ENCODE peak calls at places on chromosomes 12 and 14, in five cellular contexts. H, Y, G, C and S are unnamed samples.

GRCh38 chr12:3275171-3276041 is 198.2 kb downstream of the TSPAN9 start:
- DNase-seq in G (peak; percentile 81), C (peak; percentile 80), H (peak; percentile 17), Y (peak; percentile 63), S (peak; percentile 61)

GRCh38 chr12:15962760-15963159 is 51.6 kb downstream of the DERA start:
- DNase-seq in C (peak; percentile 47), Y (peak; percentile 36), H (no peak), G (no peak), S (no peak)

GRCh38 chr14:90715993-90716392 is 100.2 kb downstream of the TTC7B start:
- DNase-seq in G (no peak), Y (no peak), C (no peak), H (no peak), S (no peak)

GRCh38 chr12:109529618-109530300 is 43.5 kb downstream of the MMAB start:
- DNase-seq in Y (no peak), C (no peak), G (no peak), H (no peak), S (no peak)

GRCh38 chr12:29733060-29733459 is 50.7 kb downstream of the TMTC1 start:
- DNase-seq in G (no peak), C (peak; percentile 58), H (no peak), Y (peak; percentile 75), S (no peak)

GRCh38 chr14:90613446-90613845 is 202.8 kb downstream of the TTC7B start:
- DNase-seq in H (no peak), Y (no peak), C (no peak), G (no peak), S (no peak)

GRCh38 chr12:132561784-132562156 is 48.6 kb downstream of the LRCOL1 start:
- DNase-seq in H (no peak), Y (no peak), C (no peak), G (peak; percentile 47), S (no peak)

GRCh38 chr14:59181804-59182203 is 6.7 kb upstream of the DAAM1 start:
- DNase-seq in C (no peak), H (no peak), Y (no peak), G (no peak), S (no peak)

GRCh38 chr14:103819503-103820307 is 27.7 kb downstream of the PPP1R13B start:
- DNase-seq in C (peak; percentile 36), Y (peak; percentile 10), H (no peak), G (peak; percentile 36), S (no peak)

GRCh38 chr14:29926701-29927595 is 699 bp downstream of the PRKD1 start:
- DNase-seq in H (no peak), C (peak; percentile 49), Y (peak; percentile 47), G (peak; percentile 55), S (peak; percentile 3)

GRCh38 chr12:79935624-79936040 is 735 bp upstream of the PPP1R12A start:
- DNase-seq in H (no peak), C (no peak), Y (no peak), G (no peak), S (no peak)

GRCh38 chr14:77212933-77213656 is 31.5 kb downstream of the TMEM63C start:
- DNase-seq in H (no peak), Y (peak; percentile 48), C (peak; percentile 29), G (peak; percentile 77), S (peak; percentile 3)

GRCh38 chr14:35959835-35960234 is 133.7 kb downstream of the BRMS1L start:
- DNase-seq in Y (no peak), H (no peak), C (peak; percentile 1), G (no peak), S (no peak)

GRCh38 chr12:13000935-13001724 is 1.1 kb upstream of the HEBP1 start:
- DNase-seq in Y (peak; percentile 59), G (peak; percentile 70), H (no peak), C (peak; percentile 58), S (no peak)

GRCh38 chr12:46131729-46132128 is 137.1 kb downstream of the SLC38A1 start:
- DNase-seq in H (no peak), C (peak; percentile 8), G (no peak), Y (no peak), S (no peak)

GRCh38 chr12:127125607-127126259 is 1141.2 kb upstream of the TMEM132C start:
- DNase-seq in Y (peak; percentile 76), G (no peak), C (peak; percentile 99), H (no peak), S (peak; percentile 92)

GRCh38 chr12:55965941-55966407 is at the start of gene PMEL:
- DNase-seq in G (no peak), H (no peak), C (no peak), Y (peak; percentile 10), S (no peak)

GRCh38 chr12:70214972-70215617 is 28.1 kb upstream of the CNOT2 start:
- DNase-seq in C (no peak), H (no peak), Y (no peak), G (no peak), S (no peak)

GRCh38 chr12:132056959-132057358 is 87.2 kb downstream of the DDX51 start:
- DNase-seq in H (no peak), Y (no peak), G (no peak), C (no peak), S (no peak)

GRCh38 chr14:97977711-97978261 is 1180.6 kb downstream of the VRK1 start:
- DNase-seq in H (peak; percentile 61), Y (no peak), C (no peak), G (peak; percentile 86), S (no peak)

GRCh38 chr12:101064721-101065120 is 145.3 kb downstream of the SLC5A8 start:
- DNase-seq in H (no peak), Y (no peak), C (no peak), G (no peak), S (no peak)

GRCh38 chr14:34982421-34983147 is at the start of gene SRP54:
- DNase-seq in C (peak; percentile 98), Y (peak; percentile 98), H (peak; percentile 100), G (peak; percentile 99), S (peak; percentile 96)

GRCh38 chr12:3533703-3534386 is 42.8 kb downstream of the PRMT8 start:
- DNase-seq in H (no peak), Y (peak; percentile 10), G (no peak), C (peak; percentile 33), S (peak; percentile 7)

GRCh38 chr14:44027397-44027796 is 479.7 kb downstream of the FSCB start:
- DNase-seq in G (no peak), H (no peak), C (no peak), Y (no peak), S (no peak)

GRCh38 chr14:104244221-104245011 is 106.0 kb downstream of the KIF26A start:
- DNase-seq in C (no peak), H (no peak), G (no peak), Y (no peak), S (no peak)

GRCh38 chr12:111340231-111340630 is 28.7 kb downstream of the PHETA1 start:
- DNase-seq in Y (no peak), G (no peak), H (no peak), C (no peak), S (no peak)

GRCh38 chr12:120148011-120148410 is 31.5 kb upstream of the RAB35 start:
- DNase-seq in H (no peak), C (no peak), Y (no peak), G (no peak), S (no peak)

GRCh38 chr12:123899368-123899767 is 73.3 kb downstream of the CCDC92 start:
- DNase-seq in H (no peak), G (no peak), C (no peak), Y (no peak), S (no peak)

GRCh38 chr12:67804168-67804567 is 155.6 kb downstream of the DYRK2 start:
- DNase-seq in C (no peak), Y (no peak), H (peak; percentile 10), G (no peak), S (no peak)

GRCh38 chr12:44015333-44015941 is 179.6 kb downstream of the TMEM117 start:
- DNase-seq in C (peak; percentile 71), G (no peak), Y (peak; percentile 50), H (no peak), S (peak; percentile 6)

GRCh38 chr12:131555866-131556265 is 155.0 kb upstream of the SFSWAP start:
- DNase-seq in Y (no peak), G (no peak), C (no peak), H (no peak), S (no peak)

GRCh38 chr12:64256166-64256800 is 34.2 kb upstream of the KICS2 start:
- DNase-seq in C (peak; percentile 85), H (no peak), G (no peak), Y (peak; percentile 58), S (peak; percentile 16)

GRCh38 chr14:31420013-31420318 is 384 bp downstream of the HEATR5A start:
- DNase-seq in Y (no peak), G (peak; percentile 89), H (peak; percentile 1), C (no peak), S (no peak)

GRCh38 chr14:93206793-93207467 is at the start of the genes GON7 and UBR7:
- DNase-seq in G (peak; percentile 96), H (peak; percentile 81), C (peak; percentile 97), Y (peak; percentile 96), S (peak; percentile 97)